ENCODE peak calls at places on chromosome 6, in seven cellular contexts. One of them, this sample, is unnamed.

GRCh38 chr6:38776515-38776914 is 61.4 kb downstream of the DNAH8 start:
- DNase-seq in heart right ventricle: no peak
- DNase-seq in left ventricle myocardium inferior: no peak
- DNase-seq in effector memory CD4-positive, alpha-beta T cell: no peak
- DNase-seq in IMR-90: peak; percentile 25
- DNase-seq in A549: no peak
- DNase-seq in pancreas: no peak
- DNase-seq in this sample: no peak

GRCh38 chr6:16145038-16145437 is 16.2 kb downstream of the MYLIP start:
- DNase-seq in pancreas: no peak
- DNase-seq in A549: no peak
- DNase-seq in IMR-90: no peak
- DNase-seq in left ventricle myocardium inferior: no peak
- DNase-seq in heart right ventricle: no peak
- DNase-seq in effector memory CD4-positive, alpha-beta T cell: no peak
- DNase-seq in this sample: no peak

GRCh38 chr6:87806635-87807034 is 104.6 kb upstream of the AKIRIN2 start:
- DNase-seq in left ventricle myocardium inferior: no peak
- DNase-seq in heart right ventricle: no peak
- DNase-seq in IMR-90: no peak
- DNase-seq in A549: no peak
- DNase-seq in effector memory CD4-positive, alpha-beta T cell: no peak
- DNase-seq in pancreas: no peak
- DNase-seq in this sample: no peak

GRCh38 chr6:87164004-87164403 is 8.6 kb downstream of the ZNF292 start:
- DNase-seq in IMR-90: peak; percentile 11
- DNase-seq in effector memory CD4-positive, alpha-beta T cell: no peak
- DNase-seq in left ventricle myocardium inferior: no peak
- DNase-seq in heart right ventricle: no peak
- DNase-seq in A549: no peak
- DNase-seq in pancreas: no peak
- DNase-seq in this sample: no peak

GRCh38 chr6:33737267-33738026 is 9.3 kb downstream of the IP6K3 start:
- DNase-seq in effector memory CD4-positive, alpha-beta T cell: no peak
- DNase-seq in heart right ventricle: peak; percentile 55
- DNase-seq in left ventricle myocardium inferior: peak; percentile 59
- DNase-seq in IMR-90: no peak
- DNase-seq in pancreas: no peak
- DNase-seq in A549: no peak
- DNase-seq in this sample: no peak

GRCh38 chr6:167826230-167827061 is at the start of gene AFDN:
- DNase-seq in heart right ventricle: peak; percentile 75
- DNase-seq in IMR-90: peak; percentile 21
- DNase-seq in left ventricle myocardium inferior: peak; percentile 78
- DNase-seq in A549: peak; percentile 51
- DNase-seq in pancreas: peak; percentile 80
- DNase-seq in effector memory CD4-positive, alpha-beta T cell: peak; percentile 53
- DNase-seq in this sample: no peak

GRCh38 chr6:39366875-39367618 is 44.5 kb upstream of the KCNK16 start:
- DNase-seq in left ventricle myocardium inferior: no peak
- DNase-seq in heart right ventricle: no peak
- DNase-seq in IMR-90: no peak
- DNase-seq in A549: no peak
- DNase-seq in effector memory CD4-positive, alpha-beta T cell: no peak
- DNase-seq in pancreas: no peak
- DNase-seq in this sample: peak; percentile 81

GRCh38 chr6:104855507-104855906 is 4.2 kb downstream of the HACE1 start:
- DNase-seq in pancreas: no peak
- DNase-seq in effector memory CD4-positive, alpha-beta T cell: no peak
- DNase-seq in left ventricle myocardium inferior: no peak
- DNase-seq in heart right ventricle: no peak
- DNase-seq in IMR-90: peak; percentile 52
- DNase-seq in A549: no peak
- DNase-seq in this sample: no peak

GRCh38 chr6:149249370-149250357 is 67.8 kb upstream of the TAB2 start:
- DNase-seq in IMR-90: no peak
- DNase-seq in A549: no peak
- DNase-seq in effector memory CD4-positive, alpha-beta T cell: no peak
- DNase-seq in pancreas: no peak
- DNase-seq in heart right ventricle: no peak
- DNase-seq in left ventricle myocardium inferior: no peak
- DNase-seq in this sample: no peak

GRCh38 chr6:101980924-101981323 is 587.4 kb downstream of the GRIK2 start:
- DNase-seq in IMR-90: no peak
- DNase-seq in A549: no peak
- DNase-seq in pancreas: no peak
- DNase-seq in heart right ventricle: no peak
- DNase-seq in effector memory CD4-positive, alpha-beta T cell: no peak
- DNase-seq in left ventricle myocardium inferior: no peak
- DNase-seq in this sample: no peak

GRCh38 chr6:44147256-44147655 is 11.4 kb upstream of the CAPN11 start:
- DNase-seq in left ventricle myocardium inferior: no peak
- DNase-seq in pancreas: no peak
- DNase-seq in effector memory CD4-positive, alpha-beta T cell: no peak
- DNase-seq in heart right ventricle: no peak
- DNase-seq in A549: no peak
- DNase-seq in IMR-90: no peak
- DNase-seq in this sample: no peak

GRCh38 chr6:43308990-43309477 is 408 bp upstream of the CRIP3 start:
- DNase-seq in heart right ventricle: no peak
- DNase-seq in pancreas: no peak
- DNase-seq in A549: no peak
- DNase-seq in left ventricle myocardium inferior: no peak
- DNase-seq in IMR-90: no peak
- DNase-seq in effector memory CD4-positive, alpha-beta T cell: no peak
- DNase-seq in this sample: no peak

GRCh38 chr6:54776891-54777290 is 69.7 kb upstream of the FAM83B start:
- DNase-seq in heart right ventricle: no peak
- DNase-seq in A549: no peak
- DNase-seq in effector memory CD4-positive, alpha-beta T cell: no peak
- DNase-seq in pancreas: no peak
- DNase-seq in IMR-90: no peak
- DNase-seq in left ventricle myocardium inferior: no peak
- DNase-seq in this sample: no peak

GRCh38 chr6:47700051-47700450 is 1.7 kb downstream of the ADGRF4 start:
- DNase-seq in IMR-90: peak; percentile 16
- DNase-seq in heart right ventricle: no peak
- DNase-seq in effector memory CD4-positive, alpha-beta T cell: no peak
- DNase-seq in left ventricle myocardium inferior: no peak
- DNase-seq in pancreas: no peak
- DNase-seq in A549: peak; percentile 9
- DNase-seq in this sample: no peak

GRCh38 chr6:167399599-167399998 is 74.7 kb downstream of the TTLL2 start:
- DNase-seq in pancreas: no peak
- DNase-seq in heart right ventricle: no peak
- DNase-seq in effector memory CD4-positive, alpha-beta T cell: no peak
- DNase-seq in IMR-90: no peak
- DNase-seq in left ventricle myocardium inferior: no peak
- DNase-seq in A549: no peak
- DNase-seq in this sample: no peak

GRCh38 chr6:25176466-25176865 is 102.7 kb upstream of the CARMIL1 start:
- DNase-seq in pancreas: no peak
- DNase-seq in effector memory CD4-positive, alpha-beta T cell: no peak
- DNase-seq in heart right ventricle: no peak
- DNase-seq in IMR-90: no peak
- DNase-seq in left ventricle myocardium inferior: no peak
- DNase-seq in A549: no peak
- DNase-seq in this sample: no peak

GRCh38 chr6:97813881-97814280 is 530.9 kb upstream of the MMS22L start:
- DNase-seq in left ventricle myocardium inferior: no peak
- DNase-seq in A549: no peak
- DNase-seq in pancreas: no peak
- DNase-seq in heart right ventricle: no peak
- DNase-seq in IMR-90: no peak
- DNase-seq in effector memory CD4-positive, alpha-beta T cell: no peak
- DNase-seq in this sample: no peak

GRCh38 chr6:5151955-5152401 is 66.8 kb downstream of the PPP1R3G start:
- DNase-seq in effector memory CD4-positive, alpha-beta T cell: no peak
- DNase-seq in heart right ventricle: no peak
- DNase-seq in left ventricle myocardium inferior: no peak
- DNase-seq in A549: no peak
- DNase-seq in IMR-90: peak; percentile 87
- DNase-seq in pancreas: no peak
- DNase-seq in this sample: peak; percentile 45

GRCh38 chr6:130587778-130588520 is 222.1 kb downstream of the TMEM200A start:
- DNase-seq in left ventricle myocardium inferior: no peak
- DNase-seq in A549: no peak
- DNase-seq in effector memory CD4-positive, alpha-beta T cell: no peak
- DNase-seq in pancreas: no peak
- DNase-seq in IMR-90: peak; percentile 91
- DNase-seq in heart right ventricle: no peak
- DNase-seq in this sample: no peak

GRCh38 chr6:3869632-3870527 is 20.7 kb downstream of the FAM50B start:
- DNase-seq in effector memory CD4-positive, alpha-beta T cell: no peak
- DNase-seq in IMR-90: no peak
- DNase-seq in heart right ventricle: no peak
- DNase-seq in left ventricle myocardium inferior: no peak
- DNase-seq in pancreas: no peak
- DNase-seq in A549: peak; percentile 56
- DNase-seq in this sample: no peak

GRCh38 chr6:134071876-134072275 is 19.5 kb upstream of the SLC2A12 start:
- DNase-seq in A549: no peak
- DNase-seq in effector memory CD4-positive, alpha-beta T cell: no peak
- DNase-seq in heart right ventricle: no peak
- DNase-seq in pancreas: no peak
- DNase-seq in IMR-90: no peak
- DNase-seq in left ventricle myocardium inferior: no peak
- DNase-seq in this sample: no peak

GRCh38 chr6:50978631-50979030 is 160.0 kb downstream of the TFAP2B start:
- DNase-seq in pancreas: no peak
- DNase-seq in heart right ventricle: no peak
- DNase-seq in IMR-90: no peak
- DNase-seq in effector memory CD4-positive, alpha-beta T cell: no peak
- DNase-seq in A549: no peak
- DNase-seq in left ventricle myocardium inferior: no peak
- DNase-seq in this sample: no peak

GRCh38 chr6:155377061-155377460 is 62.8 kb upstream of the TFB1M start:
- DNase-seq in pancreas: no peak
- DNase-seq in IMR-90: peak; percentile 96
- DNase-seq in heart right ventricle: no peak
- DNase-seq in A549: no peak
- DNase-seq in left ventricle myocardium inferior: no peak
- DNase-seq in effector memory CD4-positive, alpha-beta T cell: no peak
- DNase-seq in this sample: no peak

GRCh38 chr6:57254055-57254717 is 32.1 kb upstream of the RAB23 start:
- DNase-seq in heart right ventricle: no peak
- DNase-seq in A549: no peak
- DNase-seq in pancreas: no peak
- DNase-seq in IMR-90: no peak
- DNase-seq in effector memory CD4-positive, alpha-beta T cell: no peak
- DNase-seq in left ventricle myocardium inferior: no peak
- DNase-seq in this sample: no peak

GRCh38 chr6:80932364-80932763 is 820.1 kb downstream of the TENT5A start:
- DNase-seq in heart right ventricle: no peak
- DNase-seq in IMR-90: peak; percentile 63
- DNase-seq in left ventricle myocardium inferior: no peak
- DNase-seq in effector memory CD4-positive, alpha-beta T cell: no peak
- DNase-seq in pancreas: no peak
- DNase-seq in A549: no peak
- DNase-seq in this sample: no peak

GRCh38 chr6:5701086-5701661 is 305.6 kb downstream of the NRN1 start:
- DNase-seq in A549: no peak
- DNase-seq in heart right ventricle: peak; percentile 42
- DNase-seq in IMR-90: no peak
- DNase-seq in pancreas: no peak
- DNase-seq in effector memory CD4-positive, alpha-beta T cell: no peak
- DNase-seq in left ventricle myocardium inferior: peak; percentile 33
- DNase-seq in this sample: no peak

GRCh38 chr6:107711953-107712522 is 112.1 kb downstream of the SCML4 start:
- DNase-seq in pancreas: no peak
- DNase-seq in IMR-90: no peak
- DNase-seq in left ventricle myocardium inferior: no peak
- DNase-seq in effector memory CD4-positive, alpha-beta T cell: no peak
- DNase-seq in A549: no peak
- DNase-seq in heart right ventricle: no peak
- DNase-seq in this sample: no peak

GRCh38 chr6:63806573-63806913 is 170.9 kb downstream of the PHF3 start:
- DNase-seq in left ventricle myocardium inferior: no peak
- DNase-seq in pancreas: no peak
- DNase-seq in effector memory CD4-positive, alpha-beta T cell: no peak
- DNase-seq in heart right ventricle: no peak
- DNase-seq in A549: no peak
- DNase-seq in IMR-90: no peak
- DNase-seq in this sample: no peak
- H3K27ac ChIP-seq in left ventricle myocardium inferior: peak overlapping the region; percentile 29
- H3K27ac ChIP-seq in pancreas: peak overlapping the region; percentile 83
- H3K27ac ChIP-seq in effector memory CD4-positive, alpha-beta T cell: no peak overlapping the region
- H3K27ac ChIP-seq in heart right ventricle: no peak overlapping the region
- H3K27ac ChIP-seq in A549: peak overlapping the region; percentile 72
- H3K27ac ChIP-seq in IMR-90: peak overlapping the region; percentile 83
- H3K27ac ChIP-seq in this sample: no peak overlapping the region

DNA sequence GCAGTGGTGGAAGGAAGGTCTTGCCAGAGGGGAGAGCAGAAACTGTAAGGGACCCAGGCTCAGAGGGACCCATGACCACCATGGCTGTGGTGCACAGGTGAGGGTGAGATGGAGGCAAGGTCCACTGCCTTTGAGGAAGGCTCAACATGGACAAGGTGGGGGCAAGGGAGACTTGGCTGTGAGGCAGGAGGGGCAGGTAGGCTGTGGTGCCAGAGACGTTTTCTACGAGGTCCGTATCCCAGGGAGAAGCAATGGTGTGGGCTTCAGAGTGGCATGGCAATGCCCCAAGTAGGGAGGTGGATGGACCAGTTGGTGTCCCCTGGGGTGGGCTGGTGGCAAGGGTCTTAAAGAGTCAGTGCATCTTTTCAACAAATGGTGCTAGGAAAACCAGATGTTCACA is 22.8 kb downstream of the HLA-F start:
- DNase-seq in left ventricle myocardium inferior: no peak
- DNase-seq in A549: no peak
- DNase-seq in pancreas: no peak
- DNase-seq in heart right ventricle: no peak
- DNase-seq in effector memory CD4-positive, alpha-beta T cell: no peak
- DNase-seq in IMR-90: no peak
- DNase-seq in this sample: no peak
- H3K27ac ChIP-seq in left ventricle myocardium inferior: no peak overlapping the region
- H3K27ac ChIP-seq in A549: no peak overlapping the region
- H3K27ac ChIP-seq in pancreas: no peak overlapping the region
- H3K27ac ChIP-seq in heart right ventricle: no peak overlapping the region
- H3K27ac ChIP-seq in effector memory CD4-positive, alpha-beta T cell: no peak overlapping the region
- H3K27ac ChIP-seq in IMR-90: no peak overlapping the region
- H3K27ac ChIP-seq in this sample: no peak overlapping the region

GRCh38 chr6:89830385-89830809 is 717 bp downstream of the CASP8AP2 start:
- DNase-seq in left ventricle myocardium inferior: no peak
- DNase-seq in effector memory CD4-positive, alpha-beta T cell: no peak
- DNase-seq in A549: no peak
- DNase-seq in heart right ventricle: no peak
- DNase-seq in pancreas: no peak
- DNase-seq in IMR-90: no peak
- DNase-seq in this sample: no peak
- H3K27ac ChIP-seq in left ventricle myocardium inferior: peak overlapping the region; percentile 85
- H3K27ac ChIP-seq in effector memory CD4-positive, alpha-beta T cell: peak overlapping the region; percentile 70
- H3K27ac ChIP-seq in A549: peak overlapping the region; percentile 84
- H3K27ac ChIP-seq in heart right ventricle: peak overlapping the region; percentile 89
- H3K27ac ChIP-seq in pancreas: peak overlapping the region; percentile 53
- H3K27ac ChIP-seq in IMR-90: peak overlapping the region; percentile 28
- H3K27ac ChIP-seq in this sample: peak overlapping the region; percentile 78

DNA sequence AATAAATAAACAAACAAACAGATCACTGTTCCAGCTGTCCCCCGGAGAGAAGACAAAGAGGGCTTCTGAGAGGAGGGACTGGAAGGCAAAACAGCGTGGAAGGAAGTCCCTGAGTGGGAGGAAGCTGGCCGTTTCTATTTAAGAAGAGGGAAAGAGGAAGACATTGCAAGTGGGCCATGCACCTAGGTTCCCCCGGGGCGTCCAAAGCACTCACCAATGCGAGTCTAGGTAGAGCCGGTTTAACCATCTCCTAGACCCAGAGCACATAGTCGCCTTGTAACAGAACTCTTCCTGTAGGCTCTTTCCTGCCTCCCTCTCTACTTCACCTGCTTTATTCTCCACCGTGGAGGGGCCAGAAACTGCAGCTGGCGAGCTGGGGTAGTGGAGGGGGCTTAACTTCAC is 158.4 kb downstream of the ZDHHC14 start:
- DNase-seq in A549: no peak
- DNase-seq in heart right ventricle: no peak
- DNase-seq in IMR-90: no peak
- DNase-seq in left ventricle myocardium inferior: no peak
- DNase-seq in pancreas: no peak
- DNase-seq in effector memory CD4-positive, alpha-beta T cell: no peak
- DNase-seq in this sample: no peak
- H3K27ac ChIP-seq in A549: no peak overlapping the region
- H3K27ac ChIP-seq in heart right ventricle: no peak overlapping the region
- H3K27ac ChIP-seq in IMR-90: no peak overlapping the region
- H3K27ac ChIP-seq in left ventricle myocardium inferior: no peak overlapping the region
- H3K27ac ChIP-seq in pancreas: no peak overlapping the region
- H3K27ac ChIP-seq in effector memory CD4-positive, alpha-beta T cell: no peak overlapping the region
- H3K27ac ChIP-seq in this sample: no peak overlapping the region

This sample was measured in substantia nigra.